ENCODE peak calls at places on chromosomes 2 and 18, in nine cellular contexts. One of them, this sample, is unnamed. For H3K4me1, the result is how much of the 10 kb centered on the place peaks cover.

GRCh38 chr2:84924173-84925106 is 19.0 kb downstream of the TMSB10 start:
- DNase-seq in PC-3: peak
- DNase-seq in left ventricle myocardium inferior: no peak
- DNase-seq in ovary: peak
- DNase-seq in neural progenitor cell: peak
- DNase-seq in uterus: peak
- DNase-seq in heart right ventricle: peak
- DNase-seq in Peyer's patch: no peak
- DNase-seq in transverse colon: peak
- DNase-seq in this sample: no peak

GRCh38 chr18:8893221-8893620 is 187.9 kb downstream of the MTCL1 start:
- DNase-seq in heart right ventricle: no peak
- DNase-seq in left ventricle myocardium inferior: no peak
- DNase-seq in neural progenitor cell: no peak
- DNase-seq in Peyer's patch: no peak
- DNase-seq in transverse colon: no peak
- DNase-seq in uterus: no peak
- DNase-seq in PC-3: no peak
- DNase-seq in ovary: no peak
- DNase-seq in this sample: no peak

GRCh38 chr18:24509435-24509834 is 49.0 kb downstream of the HRH4 start:
- DNase-seq in left ventricle myocardium inferior: no peak
- DNase-seq in uterus: no peak
- DNase-seq in neural progenitor cell: no peak
- DNase-seq in PC-3: no peak
- DNase-seq in ovary: no peak
- DNase-seq in heart right ventricle: no peak
- DNase-seq in Peyer's patch: no peak
- DNase-seq in transverse colon: no peak
- DNase-seq in this sample: no peak

GRCh38 chr18:41939326-41939725 is 15.7 kb upstream of the PIK3C3 start:
- DNase-seq in heart right ventricle: no peak
- DNase-seq in uterus: no peak
- DNase-seq in transverse colon: no peak
- DNase-seq in Peyer's patch: no peak
- DNase-seq in PC-3: no peak
- DNase-seq in neural progenitor cell: no peak
- DNase-seq in ovary: no peak
- DNase-seq in left ventricle myocardium inferior: no peak
- DNase-seq in this sample: no peak

GRCh38 chr2:41966920-41967319 is 80.9 kb upstream of the PKDCC start:
- DNase-seq in PC-3: no peak
- DNase-seq in Peyer's patch: no peak
- DNase-seq in ovary: no peak
- DNase-seq in neural progenitor cell: no peak
- DNase-seq in left ventricle myocardium inferior: no peak
- DNase-seq in uterus: peak
- DNase-seq in transverse colon: peak
- DNase-seq in heart right ventricle: peak
- DNase-seq in this sample: peak

GRCh38 chr2:198117397-198118041 is 313.1 kb downstream of the PLCL1 start:
- DNase-seq in ovary: no peak
- DNase-seq in PC-3: no peak
- DNase-seq in Peyer's patch: no peak
- DNase-seq in left ventricle myocardium inferior: no peak
- DNase-seq in transverse colon: no peak
- DNase-seq in neural progenitor cell: no peak
- DNase-seq in uterus: no peak
- DNase-seq in heart right ventricle: no peak
- DNase-seq in this sample: no peak

GRCh38 chr18:36814994-36815393 is 13.8 kb downstream of the TPGS2 start:
- DNase-seq in PC-3: no peak
- DNase-seq in heart right ventricle: no peak
- DNase-seq in transverse colon: no peak
- DNase-seq in uterus: no peak
- DNase-seq in neural progenitor cell: no peak
- DNase-seq in Peyer's patch: no peak
- DNase-seq in left ventricle myocardium inferior: no peak
- DNase-seq in ovary: no peak
- DNase-seq in this sample: no peak

GRCh38 chr2:176158855-176159677 is 2.0 kb downstream of the HOXD3 start:
- DNase-seq in uterus: no peak
- DNase-seq in Peyer's patch: no peak
- DNase-seq in neural progenitor cell: peak
- DNase-seq in PC-3: no peak
- DNase-seq in left ventricle myocardium inferior: no peak
- DNase-seq in ovary: peak
- DNase-seq in heart right ventricle: no peak
- DNase-seq in transverse colon: peak
- DNase-seq in this sample: no peak

GRCh38 chr2:128321421-128321775 is 2.7 kb upstream of the HS6ST1 start:
- DNase-seq in heart right ventricle: peak
- DNase-seq in transverse colon: no peak
- DNase-seq in left ventricle myocardium inferior: no peak
- DNase-seq in uterus: peak
- DNase-seq in neural progenitor cell: peak
- DNase-seq in ovary: peak
- DNase-seq in Peyer's patch: peak
- DNase-seq in PC-3: no peak
- DNase-seq in this sample: peak

GRCh38 chr2:128324008-128324896 is 5.6 kb upstream of the HS6ST1 start:
- DNase-seq in left ventricle myocardium inferior: no peak
- DNase-seq in PC-3: no peak
- DNase-seq in ovary: peak
- DNase-seq in Peyer's patch: peak
- DNase-seq in heart right ventricle: no peak
- DNase-seq in transverse colon: no peak
- DNase-seq in uterus: peak
- DNase-seq in neural progenitor cell: no peak
- DNase-seq in this sample: peak

GRCh38 chr2:128321784-128322650 is 3.3 kb upstream of the HS6ST1 start:
- DNase-seq in left ventricle myocardium inferior: peak
- DNase-seq in heart right ventricle: peak
- DNase-seq in ovary: peak
- DNase-seq in uterus: peak
- DNase-seq in PC-3: peak
- DNase-seq in Peyer's patch: peak
- DNase-seq in neural progenitor cell: peak
- DNase-seq in transverse colon: peak
- DNase-seq in this sample: peak

GRCh38 chr2:128323501-128323931 is 4.8 kb upstream of the HS6ST1 start:
- DNase-seq in transverse colon: no peak
- DNase-seq in neural progenitor cell: no peak
- DNase-seq in heart right ventricle: no peak
- DNase-seq in Peyer's patch: peak
- DNase-seq in left ventricle myocardium inferior: no peak
- DNase-seq in PC-3: no peak
- DNase-seq in ovary: peak
- DNase-seq in uterus: no peak
- DNase-seq in this sample: no peak

DNA sequence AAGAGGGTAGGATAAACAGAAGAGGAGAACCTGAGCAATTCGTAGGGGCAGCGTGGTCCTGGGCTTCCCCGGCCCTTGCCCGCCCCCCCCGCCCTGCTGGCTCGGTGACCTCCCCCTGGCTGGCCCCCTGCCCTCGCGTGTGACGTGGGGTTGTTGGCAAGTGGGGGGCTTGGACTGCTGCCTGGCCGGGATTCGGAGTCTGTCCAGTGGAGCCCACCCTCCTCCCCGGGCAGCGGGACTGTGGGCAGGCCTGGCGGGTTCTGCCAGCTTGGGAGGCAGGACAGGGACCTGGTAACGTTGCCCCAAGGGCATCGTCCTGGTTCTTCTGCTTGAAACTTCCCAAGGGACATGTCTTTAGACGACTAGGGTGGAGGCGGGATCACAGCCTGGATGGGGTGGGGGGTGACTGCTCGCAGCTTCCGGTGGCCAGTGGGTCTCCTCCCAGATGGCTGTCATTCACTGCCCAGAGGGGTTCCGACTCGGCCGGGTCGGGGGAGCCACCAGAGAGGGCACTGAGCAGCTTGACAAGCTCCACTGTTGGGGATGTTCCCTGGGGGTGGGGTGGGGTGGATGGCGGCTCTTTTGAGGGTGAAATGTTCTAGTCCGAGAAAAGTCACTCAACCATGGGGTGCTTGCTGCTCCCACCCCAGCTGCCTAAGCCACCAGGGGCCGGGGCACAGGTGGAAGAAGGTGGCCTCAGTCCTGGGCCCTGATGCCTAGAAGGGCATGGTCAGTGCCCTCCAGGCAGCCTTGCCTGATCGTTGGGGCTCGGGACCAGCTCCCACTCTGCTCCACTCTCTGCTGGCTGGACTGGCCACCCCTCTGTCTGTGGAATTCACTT is 4.2 kb upstream of the HS6ST1 start:
- DNase-seq in Peyer's patch: peak
- DNase-seq in ovary: peak
- DNase-seq in heart right ventricle: peak
- DNase-seq in left ventricle myocardium inferior: no peak
- DNase-seq in uterus: peak
- DNase-seq in PC-3: no peak
- DNase-seq in neural progenitor cell: peak
- DNase-seq in transverse colon: no peak
- DNase-seq in this sample: peak
- H3K4me1 ChIP-seq in Peyer's patch: under half
- H3K4me1 ChIP-seq in ovary: under half
- H3K4me1 ChIP-seq in heart right ventricle: under half
- H3K4me1 ChIP-seq in left ventricle myocardium inferior: under half
- H3K4me1 ChIP-seq in uterus: under half
- H3K4me1 ChIP-seq in PC-3: under half
- H3K4me1 ChIP-seq in neural progenitor cell: under half
- H3K4me1 ChIP-seq in transverse colon: under half
- H3K4me1 ChIP-seq in this sample: under half

GRCh38 chr2:39728941-39729351 is 50.1 kb downstream of the THUMPD2 start:
- DNase-seq in Peyer's patch: no peak
- DNase-seq in heart right ventricle: no peak
- DNase-seq in transverse colon: peak
- DNase-seq in neural progenitor cell: peak
- DNase-seq in uterus: no peak
- DNase-seq in left ventricle myocardium inferior: no peak
- DNase-seq in ovary: no peak
- DNase-seq in PC-3: peak
- DNase-seq in this sample: no peak

GRCh38 chr2:39724828-39725144 is 54.3 kb downstream of the THUMPD2 start:
- DNase-seq in PC-3: peak
- DNase-seq in Peyer's patch: no peak
- DNase-seq in uterus: no peak
- DNase-seq in neural progenitor cell: no peak
- DNase-seq in left ventricle myocardium inferior: no peak
- DNase-seq in transverse colon: no peak
- DNase-seq in ovary: no peak
- DNase-seq in heart right ventricle: no peak
- DNase-seq in this sample: no peak

GRCh38 chr2:39725401-39725800 is 53.7 kb downstream of the THUMPD2 start:
- DNase-seq in uterus: no peak
- DNase-seq in ovary: no peak
- DNase-seq in neural progenitor cell: no peak
- DNase-seq in Peyer's patch: no peak
- DNase-seq in left ventricle myocardium inferior: no peak
- DNase-seq in heart right ventricle: no peak
- DNase-seq in transverse colon: no peak
- DNase-seq in PC-3: peak
- DNase-seq in this sample: no peak

GRCh38 chr2:39723497-39723896 is 55.6 kb downstream of the THUMPD2 start:
- DNase-seq in ovary: no peak
- DNase-seq in neural progenitor cell: no peak
- DNase-seq in Peyer's patch: no peak
- DNase-seq in transverse colon: no peak
- DNase-seq in left ventricle myocardium inferior: no peak
- DNase-seq in heart right ventricle: no peak
- DNase-seq in PC-3: no peak
- DNase-seq in uterus: no peak
- DNase-seq in this sample: no peak

DNA sequence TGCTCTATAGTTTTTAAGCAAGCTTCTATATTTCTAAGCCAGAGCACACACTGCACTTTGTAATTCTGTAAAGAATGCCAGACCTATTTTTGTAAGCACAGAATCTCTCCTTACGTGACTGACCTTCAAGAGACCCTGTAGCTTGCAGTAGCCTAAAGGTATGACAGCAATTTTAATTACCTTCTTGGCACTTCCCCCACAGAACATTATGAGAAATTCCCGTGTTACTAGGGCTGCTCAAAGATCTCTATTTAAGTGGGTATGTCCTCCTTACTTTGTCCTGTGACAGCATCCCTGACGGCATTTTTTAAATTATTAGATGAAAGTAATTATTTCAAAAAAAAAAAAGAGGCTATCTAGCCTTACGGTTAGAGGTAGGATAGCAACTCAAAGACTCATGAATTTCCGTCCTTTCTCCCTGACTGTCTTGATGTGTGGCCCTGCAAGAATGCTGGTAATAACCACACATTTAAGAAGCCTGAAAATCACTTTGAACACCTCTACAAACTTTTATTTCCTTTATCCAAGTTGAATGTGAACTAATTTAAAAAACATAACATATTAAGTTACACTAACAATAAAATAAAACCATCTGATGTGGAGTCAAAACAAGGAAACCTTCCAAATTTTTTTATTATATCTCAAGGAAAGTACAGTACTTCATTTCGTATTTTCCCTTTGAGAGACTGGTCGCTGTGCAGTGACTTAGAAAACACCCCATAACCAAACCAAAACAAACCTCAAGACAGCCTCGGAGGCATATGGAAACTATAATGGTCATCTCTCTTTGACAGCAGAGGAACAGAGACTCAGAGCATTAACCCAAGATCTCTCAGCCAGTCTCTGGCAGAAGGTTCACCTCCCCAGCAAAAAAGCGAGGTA is 54.9 kb downstream of the THUMPD2 start:
- DNase-seq in transverse colon: no peak
- DNase-seq in uterus: no peak
- DNase-seq in heart right ventricle: no peak
- DNase-seq in left ventricle myocardium inferior: no peak
- DNase-seq in PC-3: no peak
- DNase-seq in neural progenitor cell: no peak
- DNase-seq in Peyer's patch: no peak
- DNase-seq in ovary: no peak
- DNase-seq in this sample: no peak
- H3K27ac ChIP-seq in transverse colon: no peak
- H3K27ac ChIP-seq in uterus: no peak
- H3K27ac ChIP-seq in heart right ventricle: peak
- H3K27ac ChIP-seq in left ventricle myocardium inferior: peak
- H3K27ac ChIP-seq in PC-3: peak
- H3K27ac ChIP-seq in neural progenitor cell: no peak
- H3K27ac ChIP-seq in Peyer's patch: no peak
- H3K27ac ChIP-seq in ovary: no peak
- H3K27ac ChIP-seq in this sample: peak

GRCh38 chr18:55433140-55433539 is 154.9 kb downstream of the TCF4 start:
- DNase-seq in neural progenitor cell: no peak
- DNase-seq in transverse colon: no peak
- DNase-seq in PC-3: no peak
- DNase-seq in left ventricle myocardium inferior: no peak
- DNase-seq in Peyer's patch: no peak
- DNase-seq in heart right ventricle: no peak
- DNase-seq in uterus: no peak
- DNase-seq in ovary: no peak
- DNase-seq in this sample: no peak
- H3K4me1 ChIP-seq in neural progenitor cell: under half
- H3K4me1 ChIP-seq in transverse colon: under half
- H3K4me1 ChIP-seq in PC-3: under half
- H3K4me1 ChIP-seq in left ventricle myocardium inferior: under half
- H3K4me1 ChIP-seq in Peyer's patch: under half
- H3K4me1 ChIP-seq in heart right ventricle: under half
- H3K4me1 ChIP-seq in uterus: under half
- H3K4me1 ChIP-seq in ovary: under half
- H3K4me1 ChIP-seq in this sample: under half

GRCh38 chr2:230439590-230439989 is 23.6 kb downstream of the SP100 start:
- DNase-seq in uterus: no peak
- DNase-seq in Peyer's patch: no peak
- DNase-seq in heart right ventricle: no peak
- DNase-seq in left ventricle myocardium inferior: no peak
- DNase-seq in transverse colon: no peak
- DNase-seq in neural progenitor cell: no peak
- DNase-seq in PC-3: no peak
- DNase-seq in ovary: no peak
- DNase-seq in this sample: no peak

GRCh38 chr2:230444832-230445231 is 28.8 kb downstream of the SP100 start:
- DNase-seq in left ventricle myocardium inferior: no peak
- DNase-seq in Peyer's patch: no peak
- DNase-seq in uterus: no peak
- DNase-seq in ovary: no peak
- DNase-seq in neural progenitor cell: no peak
- DNase-seq in transverse colon: no peak
- DNase-seq in heart right ventricle: no peak
- DNase-seq in PC-3: peak
- DNase-seq in this sample: no peak

GRCh38 chr2:230441188-230441897 is 25.3 kb downstream of the SP100 start:
- DNase-seq in transverse colon: peak
- DNase-seq in uterus: no peak
- DNase-seq in heart right ventricle: no peak
- DNase-seq in Peyer's patch: peak
- DNase-seq in left ventricle myocardium inferior: no peak
- DNase-seq in PC-3: no peak
- DNase-seq in neural progenitor cell: no peak
- DNase-seq in ovary: no peak
- DNase-seq in this sample: no peak

GRCh38 chr2:230447036-230447435 is 31.0 kb downstream of the SP100 start:
- DNase-seq in neural progenitor cell: no peak
- DNase-seq in left ventricle myocardium inferior: no peak
- DNase-seq in Peyer's patch: no peak
- DNase-seq in transverse colon: no peak
- DNase-seq in heart right ventricle: no peak
- DNase-seq in uterus: no peak
- DNase-seq in ovary: no peak
- DNase-seq in PC-3: no peak
- DNase-seq in this sample: no peak

GRCh38 chr2:230443540-230443939 is 27.5 kb downstream of the SP100 start:
- DNase-seq in ovary: no peak
- DNase-seq in PC-3: peak
- DNase-seq in neural progenitor cell: no peak
- DNase-seq in left ventricle myocardium inferior: no peak
- DNase-seq in heart right ventricle: no peak
- DNase-seq in Peyer's patch: no peak
- DNase-seq in transverse colon: no peak
- DNase-seq in uterus: no peak
- DNase-seq in this sample: no peak
- H3K27ac ChIP-seq in ovary: no peak
- H3K27ac ChIP-seq in PC-3: no peak
- H3K27ac ChIP-seq in neural progenitor cell: no peak
- H3K27ac ChIP-seq in left ventricle myocardium inferior: no peak
- H3K27ac ChIP-seq in heart right ventricle: no peak
- H3K27ac ChIP-seq in Peyer's patch: no peak
- H3K27ac ChIP-seq in transverse colon: no peak
- H3K27ac ChIP-seq in uterus: no peak
- H3K27ac ChIP-seq in this sample: no peak

This sample was measured in right atrium auricular region.